ENCODE peak calls at places on chromosomes 11 and 22, in six cellular contexts. One of them, this sample, is unnamed.
A peak's percentile ranks its signal among the peaks of the same experiment; 100 is the strongest.

GRCh38 chr11:110250168-110250567 is 46.2 kb downstream of the RDX start:
- DNase-seq in esophagus squamous epithelium: no peak
- DNase-seq in neural progenitor cell: no peak
- DNase-seq in adrenal gland: no peak
- DNase-seq in heart left ventricle: no peak
- DNase-seq in ovary: no peak
- DNase-seq in this sample: no peak

GRCh38 chr11:16883179-16883578 is 131.0 kb downstream of the PLEKHA7 start:
- DNase-seq in esophagus squamous epithelium: no peak
- DNase-seq in neural progenitor cell: no peak
- DNase-seq in adrenal gland: no peak
- DNase-seq in heart left ventricle: no peak
- DNase-seq in ovary: no peak
- DNase-seq in this sample: no peak

GRCh38 chr11:74418509-74418895 is 20.3 kb upstream of the PGM2L1 start:
- DNase-seq in esophagus squamous epithelium: no peak
- DNase-seq in neural progenitor cell: no peak
- DNase-seq in adrenal gland: no peak
- DNase-seq in heart left ventricle: no peak
- DNase-seq in ovary: no peak
- DNase-seq in this sample: no peak

GRCh38 chr22:24841261-24841660 is 35.2 kb downstream of the SGSM1 start:
- DNase-seq in esophagus squamous epithelium: no peak
- DNase-seq in neural progenitor cell: no peak
- DNase-seq in adrenal gland: no peak
- DNase-seq in heart left ventricle: no peak
- DNase-seq in ovary: no peak
- DNase-seq in this sample: peak; percentile 17

GRCh38 chr11:64885367-64886286 is 7.2 kb upstream of the EHD1 start:
- DNase-seq in esophagus squamous epithelium: no peak
- DNase-seq in neural progenitor cell: no peak
- DNase-seq in adrenal gland: no peak
- DNase-seq in heart left ventricle: no peak
- DNase-seq in ovary: no peak
- DNase-seq in this sample: no peak

GRCh38 chr11:70050243-70050642 is 27.9 kb upstream of the ANO1 start:
- DNase-seq in esophagus squamous epithelium: no peak
- DNase-seq in neural progenitor cell: no peak
- DNase-seq in adrenal gland: no peak
- DNase-seq in heart left ventricle: no peak
- DNase-seq in ovary: no peak
- DNase-seq in this sample: no peak

GRCh38 chr11:22800482-22800881 is 29.1 kb downstream of the SVIP start:
- DNase-seq in esophagus squamous epithelium: no peak
- DNase-seq in neural progenitor cell: no peak
- DNase-seq in adrenal gland: no peak
- DNase-seq in heart left ventricle: no peak
- DNase-seq in ovary: no peak
- DNase-seq in this sample: no peak

GRCh38 chr22:49408102-49408836 is 419.4 kb downstream of the BRD1 start:
- DNase-seq in esophagus squamous epithelium: no peak
- DNase-seq in neural progenitor cell: no peak
- DNase-seq in adrenal gland: no peak
- DNase-seq in heart left ventricle: no peak
- DNase-seq in ovary: no peak
- DNase-seq in this sample: peak; percentile 11

GRCh38 chr11:11035331-11035730 is 177.5 kb upstream of the ZBED5 start:
- DNase-seq in esophagus squamous epithelium: no peak
- DNase-seq in neural progenitor cell: no peak
- DNase-seq in adrenal gland: no peak
- DNase-seq in heart left ventricle: no peak
- DNase-seq in ovary: no peak
- DNase-seq in this sample: no peak

GRCh38 chr11:130817608-130817944 is 98.7 kb downstream of the SNX19 start:
- DNase-seq in esophagus squamous epithelium: no peak
- DNase-seq in neural progenitor cell: no peak
- DNase-seq in adrenal gland: no peak
- DNase-seq in heart left ventricle: no peak
- DNase-seq in ovary: no peak
- DNase-seq in this sample: no peak

GRCh38 chr11:82899957-82900276 is 313 bp downstream of the PRCP start:
- DNase-seq in esophagus squamous epithelium: no peak
- DNase-seq in neural progenitor cell: no peak
- DNase-seq in adrenal gland: no peak
- DNase-seq in heart left ventricle: no peak
- DNase-seq in ovary: no peak
- DNase-seq in this sample: no peak

GRCh38 chr11:9004310-9004945 is 627 bp upstream of the NRIP3 start:
- DNase-seq in esophagus squamous epithelium: no peak
- DNase-seq in neural progenitor cell: peak; percentile 74
- DNase-seq in adrenal gland: peak; percentile 42
- DNase-seq in heart left ventricle: no peak
- DNase-seq in ovary: peak; percentile 50
- DNase-seq in this sample: no peak

GRCh38 chr11:9639099-9639498 is 24.8 kb upstream of the SWAP70 start:
- DNase-seq in esophagus squamous epithelium: no peak
- DNase-seq in neural progenitor cell: no peak
- DNase-seq in adrenal gland: no peak
- DNase-seq in heart left ventricle: peak; percentile 45
- DNase-seq in ovary: no peak
- DNase-seq in this sample: no peak

GRCh38 chr11:114310095-114310494 is 13.9 kb downstream of the NNMT start:
- DNase-seq in esophagus squamous epithelium: no peak
- DNase-seq in neural progenitor cell: no peak
- DNase-seq in adrenal gland: no peak
- DNase-seq in heart left ventricle: no peak
- DNase-seq in ovary: no peak
- DNase-seq in this sample: no peak

GRCh38 chr11:114307524-114308203 is 11.5 kb downstream of the NNMT start:
- DNase-seq in esophagus squamous epithelium: no peak
- DNase-seq in neural progenitor cell: no peak
- DNase-seq in adrenal gland: no peak
- DNase-seq in heart left ventricle: peak; percentile 50
- DNase-seq in ovary: no peak
- DNase-seq in this sample: peak; percentile 80

GRCh38 chr11:114311946-114312345 is 15.7 kb downstream of the NNMT start:
- DNase-seq in esophagus squamous epithelium: no peak
- DNase-seq in neural progenitor cell: no peak
- DNase-seq in adrenal gland: no peak
- DNase-seq in heart left ventricle: no peak
- DNase-seq in ovary: no peak
- DNase-seq in this sample: no peak

GRCh38 chr11:114308689-114309089 is 12.5 kb downstream of the NNMT start:
- DNase-seq in esophagus squamous epithelium: no peak
- DNase-seq in neural progenitor cell: no peak
- DNase-seq in adrenal gland: no peak
- DNase-seq in heart left ventricle: no peak
- DNase-seq in ovary: no peak
- DNase-seq in this sample: no peak

GRCh38 chr11:114309517-114309916 is 13.3 kb downstream of the NNMT start:
- DNase-seq in esophagus squamous epithelium: no peak
- DNase-seq in neural progenitor cell: no peak
- DNase-seq in adrenal gland: no peak
- DNase-seq in heart left ventricle: no peak
- DNase-seq in ovary: no peak
- DNase-seq in this sample: no peak
- H3K4me1 ChIP-seq in esophagus squamous epithelium: peaks cover 5% of the 10 kb centered on the region
- H3K4me1 ChIP-seq in neural progenitor cell: no peaks in the 10 kb centered on the region
- H3K4me1 ChIP-seq in adrenal gland: peaks cover 8% of the 10 kb centered on the region
- H3K4me1 ChIP-seq in heart left ventricle: peaks cover 5% of the 10 kb centered on the region
- H3K4me1 ChIP-seq in ovary: no peaks in the 10 kb centered on the region
- H3K4me1 ChIP-seq in this sample: peaks cover 18% of the 10 kb centered on the region

GRCh38 chr11:67117176-67117575 is 1.9 kb upstream of the KDM2A start:
- DNase-seq in esophagus squamous epithelium: no peak
- DNase-seq in neural progenitor cell: no peak
- DNase-seq in adrenal gland: no peak
- DNase-seq in heart left ventricle: no peak
- DNase-seq in ovary: no peak
- DNase-seq in this sample: no peak
- H3K4me3 ChIP-seq in esophagus squamous epithelium: peak overlapping the region; percentile 55
- H3K4me3 ChIP-seq in neural progenitor cell: peak overlapping the region; percentile 41
- H3K4me3 ChIP-seq in adrenal gland: no peak overlapping the region
- H3K4me3 ChIP-seq in heart left ventricle: no peak overlapping the region
- H3K4me3 ChIP-seq in ovary: peak overlapping the region; percentile 98
- H3K4me3 ChIP-seq in this sample: no peak overlapping the region

GRCh38 chr22:37562049-37562784 is 1.9 kb downstream of the CDC42EP1 start:
- DNase-seq in esophagus squamous epithelium: no peak
- DNase-seq in neural progenitor cell: no peak
- DNase-seq in adrenal gland: no peak
- DNase-seq in heart left ventricle: no peak
- DNase-seq in ovary: no peak
- DNase-seq in this sample: no peak
- H3K4me1 ChIP-seq in esophagus squamous epithelium: peaks cover 70% of the 10 kb centered on the region
- H3K4me1 ChIP-seq in neural progenitor cell: peaks cover 16% of the 10 kb centered on the region
- H3K4me1 ChIP-seq in adrenal gland: peaks cover 61% of the 10 kb centered on the region
- H3K4me1 ChIP-seq in heart left ventricle: peaks cover 63% of the 10 kb centered on the region
- H3K4me1 ChIP-seq in ovary: peaks cover 17% of the 10 kb centered on the region
- H3K4me1 ChIP-seq in this sample: peaks cover 65% of the 10 kb centered on the region

GRCh38 chr22:19971276-19972124 is 29.9 kb upstream of the TXNRD2 start:
- DNase-seq in esophagus squamous epithelium: no peak
- DNase-seq in neural progenitor cell: no peak
- DNase-seq in adrenal gland: no peak
- DNase-seq in heart left ventricle: no peak
- DNase-seq in ovary: no peak
- DNase-seq in this sample: no peak
- H3K4me3 ChIP-seq in esophagus squamous epithelium: no peak overlapping the region
- H3K4me3 ChIP-seq in neural progenitor cell: no peak overlapping the region
- H3K4me3 ChIP-seq in adrenal gland: no peak overlapping the region
- H3K4me3 ChIP-seq in heart left ventricle: no peak overlapping the region
- H3K4me3 ChIP-seq in ovary: no peak overlapping the region
- H3K4me3 ChIP-seq in this sample: no peak overlapping the region

GRCh38 chr22:39469681-39470461 is 13.1 kb downstream of the MGAT3 start:
- DNase-seq in esophagus squamous epithelium: no peak
- DNase-seq in neural progenitor cell: peak; percentile 46
- DNase-seq in adrenal gland: no peak
- DNase-seq in heart left ventricle: no peak
- DNase-seq in ovary: no peak
- DNase-seq in this sample: no peak
- H3K4me1 ChIP-seq in esophagus squamous epithelium: peaks cover 40% of the 10 kb centered on the region
- H3K4me1 ChIP-seq in neural progenitor cell: peaks cover 48% of the 10 kb centered on the region
- H3K4me1 ChIP-seq in adrenal gland: peaks cover 21% of the 10 kb centered on the region
- H3K4me1 ChIP-seq in heart left ventricle: peaks cover 19% of the 10 kb centered on the region
- H3K4me1 ChIP-seq in ovary: peaks cover 19% of the 10 kb centered on the region
- H3K4me1 ChIP-seq in this sample: no peaks in the 10 kb centered on the region

DNA sequence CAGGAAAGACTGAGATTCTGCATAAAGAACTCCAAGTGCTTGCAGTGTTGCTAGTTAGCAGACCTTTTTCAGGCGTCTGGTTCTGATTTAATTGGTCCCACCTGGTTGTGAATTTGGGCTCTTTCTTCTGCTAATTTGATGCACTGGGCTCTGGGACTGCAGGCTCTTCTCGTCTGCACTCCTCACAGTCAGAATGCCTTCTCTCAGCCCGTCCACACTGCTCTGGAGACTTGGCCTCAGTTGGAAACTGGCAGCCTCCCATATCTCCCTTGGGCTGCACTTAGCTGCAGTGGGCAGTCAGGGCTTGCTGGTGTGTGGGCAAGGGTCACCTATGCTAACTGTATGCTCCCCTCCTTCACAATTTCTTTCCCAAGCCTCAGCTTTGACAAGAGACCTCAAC is 1.5 kb downstream of the TRIM6 start:
- DNase-seq in esophagus squamous epithelium: no peak
- DNase-seq in neural progenitor cell: peak; percentile 6
- DNase-seq in adrenal gland: no peak
- DNase-seq in heart left ventricle: no peak
- DNase-seq in ovary: no peak
- DNase-seq in this sample: no peak
- H3K4me3 ChIP-seq in esophagus squamous epithelium: no peak overlapping the region
- H3K4me3 ChIP-seq in neural progenitor cell: no peak overlapping the region
- H3K4me3 ChIP-seq in adrenal gland: no peak overlapping the region
- H3K4me3 ChIP-seq in heart left ventricle: no peak overlapping the region
- H3K4me3 ChIP-seq in ovary: no peak overlapping the region
- H3K4me3 ChIP-seq in this sample: no peak overlapping the region

GRCh38 chr22:50470491-50470890 is 4.3 kb downstream of the SBF1 start:
- DNase-seq in esophagus squamous epithelium: no peak
- DNase-seq in neural progenitor cell: no peak
- DNase-seq in adrenal gland: no peak
- DNase-seq in heart left ventricle: no peak
- DNase-seq in ovary: no peak
- DNase-seq in this sample: no peak
- H3K4me1 ChIP-seq in esophagus squamous epithelium: peaks cover 53% of the 10 kb centered on the region
- H3K4me1 ChIP-seq in neural progenitor cell: peaks cover 14% of the 10 kb centered on the region
- H3K4me1 ChIP-seq in adrenal gland: peaks cover 55% of the 10 kb centered on the region
- H3K4me1 ChIP-seq in heart left ventricle: peaks cover 14% of the 10 kb centered on the region
- H3K4me1 ChIP-seq in ovary: peaks cover 30% of the 10 kb centered on the region
- H3K4me1 ChIP-seq in this sample: peaks cover 54% of the 10 kb centered on the region

This sample was measured in sigmoid colon.